ENCODE peak calls at places on chromosome 21, in five cellular contexts. G is caudate nucleus, A is kidney, S is GM23248, C is stomach. Q is an unnamed sample.

GRCh38 chr21:45870421-45870820 is 111.1 kb upstream of the COL6A1 start:
- DNase-seq in S (no peak), C (peak), A (peak), G (no peak), Q (no peak)

GRCh38 chr21:36402339-36402738 is 17.1 kb downstream of the CHAF1B start:
- DNase-seq in C (no peak), S (no peak), A (no peak), G (no peak), Q (no peak)

GRCh38 chr21:43362306-43362927 is 64.5 kb downstream of the SIK1 start:
- DNase-seq in G (no peak), A (peak), C (peak), S (peak), Q (no peak)

GRCh38 chr21:45590246-45590725 is 48.0 kb upstream of the SLC19A1 start:
- DNase-seq in C (peak), A (peak), S (peak), G (no peak), Q (no peak)

GRCh38 chr21:24110846-24111245 is 1496.4 kb downstream of the MRPL39 start:
- DNase-seq in S (no peak), C (no peak), A (no peak), G (no peak), Q (no peak)

GRCh38 chr21:42127164-42128125 is 56.3 kb downstream of the UMODL1 start:
- DNase-seq in S (no peak), A (peak), G (no peak), C (no peak), Q (no peak)

GRCh38 chr21:45409466-45410150 is 4.6 kb downstream of the COL18A1 start:
- DNase-seq in S (no peak), C (no peak), G (no peak), A (peak), Q (no peak)

GRCh38 chr21:43331962-43332458 is 94.9 kb downstream of the SIK1 start:
- DNase-seq in S (peak), C (no peak), G (peak), A (peak), Q (no peak)

GRCh38 chr21:39837861-39838359 is 29.3 kb upstream of the PCP4 start:
- DNase-seq in C (no peak), S (no peak), G (no peak), A (no peak), Q (no peak)

GRCh38 chr21:42319851-42320602 is 4.8 kb upstream of the TFF3 start:
- DNase-seq in A (peak), C (no peak), G (no peak), S (no peak), Q (no peak)

DNA sequence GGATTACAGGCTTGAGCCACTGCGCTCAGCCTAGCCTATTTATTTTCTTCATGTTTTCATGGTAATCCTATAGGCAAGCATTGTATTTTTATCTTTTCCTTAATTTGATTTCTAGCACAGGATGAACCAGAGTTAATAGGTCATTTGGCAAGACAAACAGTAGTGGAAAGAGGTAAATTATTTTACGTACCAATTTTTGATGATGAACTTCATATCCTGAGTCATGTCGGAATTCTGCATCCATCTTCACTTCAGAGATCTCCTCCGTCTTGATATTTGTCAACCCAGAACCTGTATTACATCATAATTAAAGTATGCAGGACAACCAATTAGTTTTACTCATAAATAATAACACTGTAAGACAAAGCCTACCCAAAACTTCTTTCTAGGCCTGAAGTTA is 162.6 kb downstream of the GABPA start:
- DNase-seq in G (no peak), A (no peak), S (no peak), C (no peak), Q (no peak)
- H3K27ac ChIP-seq in G (no peak), A (no peak), S (no peak), C (no peak), Q (no peak)

GRCh38 chr21:28688381-28688780 is 304.3 kb downstream of the LTN1 start:
- DNase-seq in C (no peak), G (no peak), A (no peak), S (peak), Q (no peak)
- H3K27ac ChIP-seq in C (no peak), G (no peak), A (no peak), S (no peak), Q (no peak)

DNA sequence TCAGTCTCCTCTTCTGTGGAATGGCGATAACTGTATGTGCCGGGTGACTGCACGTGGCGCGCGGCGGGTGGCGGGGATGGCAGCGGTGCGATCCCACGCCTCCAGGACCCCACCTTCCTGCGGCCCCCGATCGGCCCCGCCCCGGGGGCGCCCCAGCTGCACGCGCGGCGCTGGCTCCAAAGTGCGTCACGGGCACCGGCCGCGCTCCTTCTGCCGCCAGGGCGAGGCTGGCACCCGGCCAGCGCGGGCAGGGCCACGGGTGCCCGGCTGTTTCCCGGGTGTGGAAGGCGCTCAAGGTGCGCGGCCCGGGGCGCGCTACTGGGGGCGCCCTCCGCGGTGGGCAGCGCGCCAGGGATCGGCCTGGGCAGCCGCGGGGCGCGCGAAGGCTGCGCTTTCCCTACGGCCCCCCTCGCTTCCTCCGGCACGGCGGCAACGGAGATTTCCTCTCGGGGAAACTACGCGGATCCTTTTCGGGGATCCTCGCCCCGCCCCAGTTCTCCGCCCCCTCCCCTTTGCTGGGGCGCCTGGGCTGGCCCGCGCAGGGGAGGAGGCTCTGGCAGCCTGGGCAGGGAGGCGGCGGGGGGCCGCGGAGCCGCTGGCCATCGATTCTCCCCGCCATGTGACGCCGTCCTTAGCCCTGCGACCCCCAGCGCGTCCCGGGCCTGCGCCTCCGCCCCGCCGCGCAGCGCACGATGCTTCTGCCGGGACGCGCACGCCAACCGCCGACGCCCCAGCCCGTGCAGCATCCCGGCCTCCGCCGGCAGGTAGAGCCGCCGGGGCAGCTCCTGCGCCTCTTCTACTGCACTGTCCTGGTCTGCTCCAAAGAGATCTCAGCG is at the start of gene EVA1C:
- DNase-seq in A (peak), C (peak), S (peak), G (no peak), Q (no peak)
- H3K27ac ChIP-seq in A (peak), C (peak), S (peak), G (peak), Q (no peak)

DNA sequence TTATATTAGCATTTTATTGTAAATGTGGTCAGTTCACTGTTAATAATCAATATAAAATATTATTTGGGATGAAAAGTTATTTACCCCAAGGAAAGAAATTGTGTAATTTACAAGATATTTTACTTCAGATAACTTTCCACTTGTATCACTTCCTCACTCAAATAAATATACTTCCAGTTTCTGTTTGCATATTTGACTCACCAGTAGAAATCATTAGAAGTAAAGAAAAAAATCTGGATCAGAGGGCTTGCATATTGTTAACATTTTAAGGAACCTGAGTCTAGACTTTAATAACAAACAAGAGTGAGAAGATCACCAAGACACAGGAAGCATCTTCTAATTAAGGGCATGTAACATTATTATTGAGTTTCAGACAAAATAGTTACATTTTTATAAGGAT is 347 bp upstream of the KRTAP20-4 start:
- DNase-seq in G (no peak), S (no peak), C (no peak), A (no peak), Q (no peak)
- H3K27ac ChIP-seq in G (no peak), S (no peak), C (no peak), A (no peak), Q (no peak)

GRCh38 chr21:35390013-35390776 is 341.1 kb upstream of the RUNX1 start:
- DNase-seq in C (peak), G (no peak), S (peak), A (no peak), Q (no peak)
- H3K27ac ChIP-seq in C (no peak), G (no peak), S (peak), A (no peak), Q (no peak)

GRCh38 chr21:33211305-33211704 is 18.4 kb upstream of the IFNAR2 start:
- DNase-seq in G (no peak), A (no peak), S (no peak), C (no peak), Q (no peak)

GRCh38 chr21:33211732-33212131 is 18.0 kb upstream of the IFNAR2 start:
- DNase-seq in C (no peak), G (no peak), S (no peak), A (no peak), Q (no peak)

GRCh38 chr21:33208534-33208933 is 21.2 kb upstream of the IFNAR2 start:
- DNase-seq in C (no peak), G (no peak), S (no peak), A (no peak), Q (no peak)

GRCh38 chr21:33214056-33214455 is 15.7 kb upstream of the IFNAR2 start:
- DNase-seq in A (no peak), C (no peak), G (no peak), S (no peak), Q (no peak)

GRCh38 chr21:33212159-33212851 is 17.4 kb upstream of the IFNAR2 start:
- DNase-seq in C (no peak), S (peak), A (no peak), G (no peak), Q (no peak)
- H3K27ac ChIP-seq in C (no peak), S (peak), A (no peak), G (no peak), Q (no peak)

GRCh38 chr21:33198346-33199135 is 31.2 kb upstream of the IFNAR2 start:
- DNase-seq in A (no peak), G (peak), S (peak), C (no peak), Q (no peak)

GRCh38 chr21:33196956-33197374 is 32.8 kb upstream of the IFNAR2 start:
- DNase-seq in S (peak), G (peak), A (no peak), C (peak), Q (peak)

GRCh38 chr21:33197546-33197945 is 32.2 kb upstream of the IFNAR2 start:
- DNase-seq in A (no peak), C (peak), S (no peak), G (no peak), Q (no peak)

GRCh38 chr21:33201945-33202344 is 27.8 kb upstream of the IFNAR2 start:
- DNase-seq in C (no peak), A (no peak), S (peak), G (no peak), Q (no peak)

DNA sequence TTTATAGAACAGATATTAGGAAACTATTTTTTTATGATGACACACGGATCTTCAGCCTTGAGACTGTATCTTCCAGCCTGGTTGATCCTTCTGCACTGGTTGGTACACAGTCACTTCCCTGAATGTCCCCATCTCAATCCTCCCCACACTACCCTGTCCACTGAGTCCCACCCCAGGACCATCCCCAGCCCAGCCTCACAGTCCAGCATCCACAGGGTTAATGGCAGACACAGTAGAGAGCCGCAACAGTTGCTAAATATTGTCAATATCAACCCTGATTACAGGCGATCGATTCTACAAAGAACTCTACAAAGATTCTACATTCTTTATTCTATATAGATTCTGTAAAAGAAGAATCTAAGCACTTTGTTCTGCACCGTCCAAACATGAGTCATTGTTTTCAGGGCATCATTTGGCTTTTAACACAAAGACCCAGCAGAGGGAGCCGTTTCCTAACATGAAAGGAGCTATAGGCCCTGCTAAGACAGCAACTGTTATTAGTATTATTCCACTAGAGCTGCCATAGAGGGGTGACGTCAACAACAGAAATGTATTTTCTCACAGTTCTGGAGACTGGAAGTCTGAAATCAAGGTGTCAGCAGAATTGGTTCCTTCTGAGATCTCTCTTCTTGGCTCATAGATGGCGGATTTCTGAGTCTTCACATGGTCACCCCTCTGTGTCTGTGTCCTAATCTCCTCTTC is 30.1 kb upstream of the IFNAR2 start:
- DNase-seq in S (peak), A (no peak), G (peak), C (peak), Q (peak)
- H3K27ac ChIP-seq in S (no peak), A (no peak), G (peak), C (peak), Q (no peak)

GRCh38 chr21:26140185-26140584 is 30.4 kb downstream of the APP start:
- DNase-seq in S (peak), A (peak), C (peak), G (no peak), Q (peak)
- H3K27ac ChIP-seq in S (peak), A (no peak), C (peak), G (no peak), Q (peak)

DNA sequence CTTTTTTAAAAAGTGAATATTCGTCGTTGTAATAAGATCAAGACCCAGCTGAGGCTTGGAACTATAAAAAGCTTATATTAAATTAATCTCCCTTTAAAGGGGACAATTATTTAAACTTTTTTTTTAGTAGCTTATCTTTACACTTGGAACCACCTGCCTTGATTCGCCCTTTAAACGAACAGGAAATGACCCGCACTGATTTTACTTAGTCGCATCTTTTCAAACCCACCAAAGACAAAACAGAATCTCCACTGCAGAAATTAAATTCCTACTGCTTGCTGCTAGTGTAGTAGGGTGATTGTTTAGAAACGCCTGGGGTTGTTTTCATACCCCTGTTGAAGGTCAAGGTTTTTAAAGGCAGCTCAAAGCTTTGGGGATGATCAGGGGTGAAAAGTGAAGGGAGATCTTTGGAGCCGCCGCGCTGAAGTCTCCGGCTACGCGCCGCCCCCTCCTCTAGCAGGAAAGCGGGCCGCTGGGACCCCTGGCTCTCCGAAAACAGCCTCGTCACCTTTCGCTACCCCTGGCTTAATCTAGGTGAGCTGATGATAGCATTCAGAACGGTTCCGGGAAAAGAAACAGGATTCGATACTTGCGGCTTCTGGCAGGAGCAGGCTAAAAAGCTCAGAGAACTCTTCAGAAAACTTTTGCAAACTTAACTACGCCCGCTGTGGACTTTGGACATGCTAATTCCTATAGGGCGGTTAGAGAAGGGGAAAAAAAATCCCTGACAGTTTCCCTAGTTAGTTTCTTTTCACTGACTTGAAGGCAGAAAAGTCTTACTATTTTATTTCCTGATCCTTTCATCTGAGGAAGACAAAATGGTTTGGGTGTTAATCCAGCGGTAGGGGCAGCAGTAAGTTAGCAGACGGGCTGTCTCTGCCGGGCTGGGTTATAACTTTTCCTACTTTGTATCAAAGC is 163.2 kb downstream of the RUNX1 start:
- DNase-seq in G (no peak), C (no peak), S (peak), A (no peak), Q (no peak)
- H3K27ac ChIP-seq in G (no peak), C (peak), S (peak), A (no peak), Q (peak)

Q was measured in Panc1.